ENCODE peak calls at places on chromosomes 7 and 10, in six cellular contexts. W is HTR-8/SVneo, L is LHCN-M2, B is COLO829, Z is breast epithelium, P is foreskin fibroblast. D is an unnamed sample.

GRCh38 chr7:102306916-102307677 is 20.4 kb downstream of the SH2B2 start:
- DNase-seq in W (no peak), L (peak; percentile 85), B (peak; percentile 59), Z (peak; percentile 43), P (peak; percentile 59), D (peak; percentile 28)

GRCh38 chr7:150476819-150477631 is 26.6 kb downstream of the GIMAP8 start:
- DNase-seq in W (no peak), L (no peak), B (no peak), Z (no peak), P (no peak), D (no peak)

GRCh38 chr7:139811106-139811505 is 18.0 kb upstream of the TBXAS1 start:
- DNase-seq in W (no peak), L (peak; percentile 76), B (no peak), Z (no peak), P (peak; percentile 67), D (no peak)

GRCh38 chr7:122310119-122311021 is 5.8 kb upstream of the FEZF1 start:
- DNase-seq in W (no peak), L (no peak), B (no peak), Z (no peak), P (peak; percentile 17), D (no peak)

GRCh38 chr7:148142660-148143248 is 447.8 kb upstream of the C7orf33 start:
- DNase-seq in W (no peak), L (peak; percentile 6), B (peak; percentile 4), Z (no peak), P (peak; percentile 3), D (peak; percentile 44)

GRCh38 chr10:8389630-8390029 is 335.1 kb downstream of the GATA3 start:
- DNase-seq in W (peak; percentile 45), L (no peak), B (peak; percentile 92), Z (no peak), P (no peak), D (no peak)

GRCh38 chr10:132110091-132110490 is 44.3 kb downstream of the JAKMIP3 start:
- DNase-seq in W (no peak), L (no peak), B (no peak), Z (peak; percentile 11), P (no peak), D (no peak)

GRCh38 chr10:43734716-43735115 is 86.0 kb upstream of the ZNF32 start:
- DNase-seq in W (no peak), L (no peak), B (no peak), Z (no peak), P (no peak), D (no peak)

GRCh38 chr10:50439806-50440205 is 183.9 kb downstream of the SGMS1 start:
- DNase-seq in W (no peak), L (no peak), B (no peak), Z (no peak), P (no peak), D (no peak)

GRCh38 chr7:44277391-44277790 is 48.0 kb downstream of the CAMK2B start:
- DNase-seq in W (no peak), L (no peak), B (no peak), Z (no peak), P (no peak), D (no peak)

GRCh38 chr10:71530781-71531180 is 134.1 kb downstream of the CDH23 start:
- DNase-seq in W (no peak), L (no peak), B (no peak), Z (no peak), P (no peak), D (no peak)

GRCh38 chr10:120789804-120790203 is 61.4 kb upstream of the WDR11 start:
- DNase-seq in W (no peak), L (no peak), B (no peak), Z (no peak), P (no peak), D (no peak)

GRCh38 chr7:47194516-47194915 is 387.4 kb downstream of the TNS3 start:
- DNase-seq in W (no peak), L (no peak), B (no peak), Z (no peak), P (no peak), D (no peak)

GRCh38 chr10:21494221-21495001 is 31.1 kb downstream of the SKIDA1 start:
- DNase-seq in W (no peak), L (peak; percentile 14), B (no peak), Z (no peak), P (peak; percentile 50), D (no peak)

GRCh38 chr10:30353851-30354250 is 4.8 kb upstream of the MTPAP start:
- DNase-seq in W (peak; percentile 46), L (peak; percentile 82), B (no peak), Z (no peak), P (peak; percentile 93), D (peak; percentile 25)